ENCODE peak calls at places on chromosomes 16 and 17, in nine cellular contexts. F, Z, U, Y, G, A, T, W and Q are unnamed samples.

GRCh38 chr17:38434178-38434665 is 6.0 kb downstream of the ARHGAP23 start:
- DNase-seq in T (no peak), U (no peak), A (no peak), W (peak; percentile 77), Z (no peak), F (no peak), Y (no peak), G (no peak), Q (no peak)

GRCh38 chr16:15502041-15502725 is 67.8 kb downstream of the BMERB1 start:
- DNase-seq in Y (no peak), U (no peak), Z (no peak), W (no peak), T (no peak), A (no peak), F (peak; percentile 93), G (no peak), Q (no peak)

GRCh38 chr17:37476431-37477130 is 13.1 kb upstream of the DUSP14 start:
- DNase-seq in A (no peak), F (peak; percentile 86), G (no peak), W (no peak), Y (no peak), T (peak; percentile 90), Z (no peak), U (peak; percentile 82), Q (no peak)

GRCh38 chr16:14248791-14249190 is 177.7 kb downstream of the MRTFB start:
- DNase-seq in A (no peak), T (no peak), W (no peak), U (no peak), Z (no peak), Y (peak; percentile 60), G (no peak), F (no peak), Q (no peak)

GRCh38 chr16:78184554-78185183 is 85.2 kb downstream of the WWOX start:
- DNase-seq in F (peak; percentile 3), G (no peak), Y (no peak), T (no peak), A (no peak), W (no peak), U (peak; percentile 34), Z (no peak), Q (no peak)

GRCh38 chr17:48500435-48501426 is 30.1 kb downstream of the HOXB1 start:
- DNase-seq in Y (no peak), Z (no peak), A (no peak), T (no peak), G (no peak), U (no peak), F (no peak), W (peak; percentile 93), Q (no peak)

GRCh38 chr16:78213751-78214150 is 114.3 kb downstream of the WWOX start:
- DNase-seq in G (no peak), U (no peak), Z (no peak), F (no peak), Y (peak; percentile 89), T (no peak), A (no peak), W (no peak), Q (no peak)

GRCh38 chr17:31327534-31328526 is 6.4 kb upstream of the EVI2A start:
- DNase-seq in W (no peak), F (no peak), A (no peak), T (no peak), G (no peak), Z (no peak), U (no peak), Y (no peak), Q (no peak)

GRCh38 chr16:15037003-15037402 is 18.9 kb downstream of the NTAN1 start:
- DNase-seq in G (no peak), Z (no peak), Y (no peak), W (peak; percentile 55), U (no peak), T (no peak), F (no peak), A (no peak), Q (no peak)

GRCh38 chr16:84943620-84944019 is 67.7 kb downstream of the ZDHHC7 start:
- DNase-seq in Y (no peak), T (no peak), W (no peak), F (no peak), U (no peak), A (no peak), Z (no peak), G (no peak), Q (no peak)

GRCh38 chr17:34988644-34989043 is 8.3 kb downstream of the LIG3 start:
- DNase-seq in F (no peak), Y (no peak), Z (no peak), A (no peak), G (no peak), T (no peak), W (no peak), U (no peak), Q (no peak)

GRCh38 chr16:49725651-49726050 is 130.3 kb downstream of the ZNF423 start:
- DNase-seq in T (no peak), W (no peak), G (no peak), Z (no peak), U (no peak), Y (no peak), A (no peak), F (no peak), Q (no peak)

GRCh38 chr16:51888021-51888420 is 658.9 kb downstream of the TOX3 start:
- DNase-seq in A (no peak), Y (no peak), Z (no peak), U (no peak), T (no peak), F (no peak), G (no peak), W (no peak), Q (no peak)

GRCh38 chr17:30600830-30601494 is 123.8 kb downstream of the GOSR1 start:
- DNase-seq in G (peak; percentile 42), T (no peak), W (no peak), A (no peak), Y (no peak), F (peak; percentile 39), U (no peak), Z (no peak), Q (no peak)

GRCh38 chr17:55691666-55692065 is 31.0 kb downstream of the TMEM100 start:
- DNase-seq in A (no peak), Z (no peak), W (no peak), Y (no peak), F (no peak), G (no peak), T (no peak), U (no peak), Q (no peak)
- TF ChIP-seq POLR2AphosphoS5 in A (no peak), Z (no peak), W (peak; percentile 43), Y (no peak), F (no peak), G (no peak), T (no peak), U (no peak), Q (no peak)

DNA sequence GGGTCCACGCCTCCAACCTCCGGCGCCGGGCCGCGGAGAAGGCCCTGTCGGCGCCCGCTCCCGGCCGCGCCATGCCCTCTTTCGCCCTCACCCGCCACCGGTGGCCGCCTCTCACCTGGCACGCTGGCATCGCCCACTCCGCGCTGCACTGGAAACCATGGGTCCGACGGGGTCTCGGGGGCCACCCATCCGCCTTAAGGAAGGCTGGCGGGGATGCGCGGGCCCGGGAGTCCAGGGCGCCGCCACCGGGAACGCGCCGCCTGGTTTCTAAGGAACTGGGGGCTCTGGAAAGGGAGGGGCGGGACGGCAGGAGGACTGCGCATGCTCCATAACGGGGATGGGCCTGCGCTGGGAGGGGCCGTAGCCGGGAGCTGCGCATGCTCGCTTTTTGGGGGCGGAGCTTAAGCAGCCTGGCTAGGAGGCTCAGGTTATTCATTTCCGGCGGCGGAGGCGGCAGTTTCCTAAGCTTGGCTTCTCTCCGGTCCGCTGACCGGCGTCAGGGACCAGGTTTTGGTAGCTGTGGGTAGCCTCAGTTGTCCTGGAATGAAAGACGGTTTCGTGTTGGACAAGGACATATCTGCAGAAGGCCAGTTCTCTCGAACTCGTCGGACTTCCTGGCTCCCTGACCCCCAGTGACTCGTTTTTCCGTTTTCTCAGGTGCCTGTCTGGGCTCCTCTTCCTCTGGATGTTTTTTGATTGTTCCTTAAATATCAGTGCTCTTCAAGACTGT is at the start of gene GFOD2:
- DNase-seq in Z (peak; percentile 99), Y (peak; percentile 98), A (peak; percentile 79), F (peak; percentile 98), G (peak; percentile 97), T (peak; percentile 90), W (peak; percentile 98), U (peak; percentile 95), Q (no peak)
- TF ChIP-seq POLR2A in Z (peak; percentile 76), Y (peak; percentile 59), A (peak; percentile 95), F (peak; percentile 97), G (no peak), T (peak; percentile 39), W (peak; percentile 76), U (peak; percentile 60), Q (peak; percentile 92)

DNA sequence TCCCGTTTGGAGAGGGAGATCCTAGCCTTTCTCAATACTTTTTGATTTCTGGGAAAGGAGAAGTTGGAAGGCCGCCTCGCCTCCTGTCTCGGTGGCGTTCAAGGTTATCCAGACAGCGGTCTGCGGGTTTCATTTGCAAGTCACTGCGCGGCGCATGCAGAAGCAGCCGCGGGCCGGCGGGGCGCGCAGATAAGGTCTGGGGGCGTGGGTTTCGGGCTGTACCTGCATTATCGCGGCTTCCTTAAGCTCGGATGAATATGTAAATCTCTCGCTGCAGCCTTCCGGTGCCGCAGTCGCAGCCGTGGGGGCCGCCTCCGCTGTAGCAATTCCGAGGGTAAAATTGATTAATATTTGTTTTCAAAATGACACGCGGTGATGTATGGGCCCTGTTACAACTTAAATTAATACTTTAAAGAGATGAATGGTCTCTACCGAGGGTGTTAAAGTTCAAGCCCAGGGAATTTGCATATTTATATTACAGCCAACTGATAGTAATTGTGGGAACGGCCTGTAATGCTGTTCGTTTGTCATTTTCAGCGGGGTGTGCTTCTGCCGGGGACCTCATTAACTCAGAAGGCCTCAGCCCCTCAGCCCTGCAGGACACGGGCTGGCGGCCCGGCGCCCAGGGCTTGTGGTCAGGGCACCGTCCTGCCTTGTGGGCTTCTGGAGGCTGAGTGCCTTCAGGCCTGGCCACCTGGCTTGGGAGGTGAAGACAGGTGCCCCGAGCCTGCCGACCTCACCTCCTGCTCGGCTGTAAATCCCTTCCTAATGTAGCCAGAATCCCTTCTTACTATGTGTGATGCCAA is 99.4 kb downstream of the CYLD start:
- DNase-seq in F (no peak), T (no peak), Y (no peak), U (no peak), G (no peak), Z (no peak), A (no peak), W (no peak), Q (peak; percentile 82)
- H3K27ac ChIP-seq in F (no peak overlapping the region), T (no peak overlapping the region), Y (no peak overlapping the region), U (no peak overlapping the region), G (no peak overlapping the region), Z (no peak overlapping the region), A (no peak overlapping the region), W (no peak overlapping the region), Q (no peak overlapping the region)

DNA sequence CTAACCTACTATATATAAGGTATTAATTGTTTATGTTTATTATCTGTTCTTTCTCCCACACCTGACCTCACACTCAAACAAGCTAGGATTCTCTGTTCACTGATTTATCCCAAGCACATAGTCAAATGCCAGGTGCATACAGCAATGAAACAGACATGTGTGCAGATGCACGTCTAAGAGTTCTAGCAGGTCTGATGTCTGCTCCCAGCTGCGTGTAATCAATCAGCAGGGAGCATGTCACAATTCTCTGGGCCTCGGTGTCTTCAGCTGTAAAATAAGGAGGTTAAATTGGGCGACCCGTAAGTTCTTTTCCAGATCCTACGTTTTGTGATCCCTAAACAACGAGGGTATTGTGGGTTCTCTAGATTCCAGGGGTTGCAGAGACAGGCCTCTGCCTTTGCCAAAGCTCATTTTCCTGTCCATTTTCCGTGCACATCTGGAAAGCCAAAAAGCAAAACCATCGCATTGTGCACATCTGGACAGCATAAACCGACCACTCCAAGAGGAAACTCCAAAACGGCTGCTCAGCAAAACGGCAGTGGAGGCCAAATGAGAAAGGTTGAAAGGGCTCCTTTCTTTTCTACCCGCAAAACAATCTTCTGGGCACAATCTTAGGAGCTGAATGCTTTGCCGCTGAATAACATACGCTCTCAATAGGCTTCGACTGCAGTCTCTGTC is 426.5 kb downstream of the SLC39A11 start:
- DNase-seq in Y (no peak), T (no peak), W (peak; percentile 34), F (no peak), A (no peak), G (no peak), Z (no peak), U (no peak), Q (no peak)
- TF ChIP-seq POLR2AphosphoS5 in Y (no peak), T (no peak), W (no peak), F (no peak), A (no peak), G (no peak), Z (no peak), U (no peak), Q (no peak)